ENCODE peak calls at places on chromosomes 1 and 21, in nine cellular contexts. C is right cardiac atrium; R is CD8-positive, alpha-beta memory T cell; T is Calu3; Z is uterus; Q is stimulated activated CD8-positive, alpha-beta memory T cell treated with anti-CD3 and anti-CD28 coated beads, Interleukin-7, amount 100 ng/mL, for 1 hour; I is activated T-helper 1 cell treated with anti-CD3 and anti-CD28 coated beads, Interleukin-2, amount 50 U/mL, for 16 hours; E is MCF 10A; U is left cardiac atrium. B is an unnamed sample.

GRCh38 chr1:96487961-96488360 is 233.6 kb upstream of the PTBP2 start:
- DNase-seq in Z (no peak), U (no peak), E (peak; percentile 78), T (peak; percentile 26), Q (no peak), I (no peak), C (peak; percentile 50), R (no peak), B (no peak)

GRCh38 chr1:41387667-41388091 is 26.4 kb downstream of the FOXO6 start:
- DNase-seq in Z (peak; percentile 93), I (no peak), C (peak; percentile 95), U (peak; percentile 87), E (peak; percentile 46), T (peak; percentile 77), Q (no peak), R (no peak), B (peak; percentile 48)

GRCh38 chr1:60541831-60542532 is 468.4 kb upstream of the C1orf87 start:
- DNase-seq in Z (no peak), U (no peak), T (no peak), I (no peak), Q (no peak), C (no peak), E (no peak), R (no peak), B (no peak)

GRCh38 chr21:42678618-42679295 is 25.3 kb downstream of the PDE9A start:
- DNase-seq in I (no peak), U (no peak), T (no peak), Z (no peak), Q (no peak), E (no peak), R (no peak), C (no peak), B (no peak)

GRCh38 chr1:4976859-4977440 is 322.5 kb downstream of the AJAP1 start:
- DNase-seq in R (no peak), C (no peak), T (no peak), I (no peak), Z (no peak), U (no peak), E (no peak), Q (no peak), B (no peak)

GRCh38 chr1:183033205-183033604 is 10.0 kb downstream of the LAMC1 start:
- DNase-seq in T (no peak), R (peak; percentile 75), I (no peak), U (no peak), Z (no peak), C (no peak), Q (no peak), E (no peak), B (peak; percentile 59)

GRCh38 chr21:18443686-18444085 is 40.1 kb upstream of the TMPRSS15 start:
- DNase-seq in R (no peak), I (no peak), U (no peak), Q (no peak), C (no peak), E (no peak), Z (no peak), T (no peak), B (no peak)

GRCh38 chr21:44749759-44750674 is 38.6 kb upstream of the TSPEAR start:
- DNase-seq in R (no peak), E (no peak), C (no peak), Z (no peak), U (no peak), I (no peak), Q (no peak), T (no peak), B (no peak)

GRCh38 chr1:57254006-57254405 is 169.9 kb downstream of the DAB1 start:
- DNase-seq in R (no peak), E (peak; percentile 17), Z (no peak), U (no peak), I (no peak), T (no peak), C (no peak), Q (no peak), B (no peak)

GRCh38 chr1:89198500-89199072 is at the start of gene GBP4:
- DNase-seq in C (peak; percentile 72), I (peak; percentile 8), Q (peak; percentile 19), R (peak; percentile 49), E (no peak), U (peak; percentile 48), Z (peak; percentile 41), T (peak; percentile 18), B (peak; percentile 20)

GRCh38 chr1:198948895-198949659 is 310.2 kb downstream of the PTPRC start:
- DNase-seq in T (no peak), C (no peak), I (no peak), E (no peak), Z (no peak), R (no peak), U (no peak), Q (no peak), B (no peak)

GRCh38 chr1:203666621-203667020 is 40.0 kb downstream of the ATP2B4 start:
- DNase-seq in U (no peak), Q (no peak), C (no peak), E (no peak), R (no peak), Z (no peak), I (no peak), T (no peak), B (no peak)

GRCh38 chr1:67748630-67749029 is 63.6 kb downstream of the GADD45A start:
- DNase-seq in Z (no peak), R (no peak), U (no peak), T (peak; percentile 28), C (no peak), E (peak; percentile 79), I (no peak), Q (no peak), B (peak; percentile 25)

GRCh38 chr1:100896481-100896982 is 642 bp downstream of the SLC30A7 start:
- DNase-seq in T (peak; percentile 28), U (peak; percentile 24), Z (no peak), R (peak; percentile 78), I (peak; percentile 14), Q (peak; percentile 18), E (peak; percentile 69), C (no peak), B (peak; percentile 79)

GRCh38 chr1:155596864-155597263 is 13.2 kb upstream of the MSTO1 start:
- DNase-seq in Z (no peak), Q (no peak), U (no peak), E (no peak), C (no peak), T (no peak), I (no peak), R (no peak), B (no peak)

B was measured in PC-3.